ENCODE peak calls at places on chromosomes 4 and X, in nine cellular contexts. X is NCI-H460; O is midbrain; C is lower lobe of right lung; N is stimulated activated CD8-positive, alpha-beta memory T cell treated with anti-CD3 and anti-CD28 coated beads, Interleukin-7, amount 100 ng/mL, for 4 hours; A is WTC11; B is hypothalamus; S is NCI-H2029 treated with DMSO at 0.1 percent for 48 hours; J is activated CD8-positive, alpha-beta memory T cell treated with anti-CD3 and anti-CD28 coated beads for 48 hours. U is an unnamed sample.

GRCh38 chr4:6727081-6727942 is 11.3 kb downstream of the BLOC1S4 start:
- DNase-seq in X (no peak), O (peak), C (no peak), N (no peak), A (no peak), B (peak), S (no peak), J (no peak), U (no peak)

GRCh38 chr4:124948976-124949597 is 236.6 kb upstream of the ANKRD50 start:
- DNase-seq in X (no peak), O (no peak), C (no peak), N (no peak), A (no peak), B (no peak), S (no peak), J (no peak), U (no peak)

GRCh38 chr4:130368668-130369067 is 1272.7 kb downstream of the C4orf33 start:
- DNase-seq in X (no peak), O (no peak), C (no peak), N (no peak), A (no peak), B (no peak), S (peak), J (no peak), U (no peak)

GRCh38 chrX:83419030-83419792 is 88.9 kb upstream of the POU3F4 start:
- DNase-seq in X (no peak), O (no peak), C (no peak), N (no peak), A (no peak), B (no peak), S (no peak), J (no peak), U (no peak)

GRCh38 chr4:16250665-16251365 is 24.5 kb upstream of the TAPT1 start:
- DNase-seq in X (no peak), O (no peak), C (no peak), N (no peak), A (no peak), B (no peak), S (no peak), J (no peak), U (no peak)

GRCh38 chrX:39809326-39809725 is 288.4 kb downstream of the BCOR start:
- DNase-seq in X (no peak), O (no peak), C (no peak), N (no peak), A (no peak), B (no peak), S (no peak), J (no peak), U (no peak)

GRCh38 chr4:1205641-1206298 is 33.4 kb upstream of the SPON2 start:
- DNase-seq in X (no peak), O (no peak), C (peak), N (no peak), A (peak), B (no peak), S (no peak), J (no peak), U (peak)

GRCh38 chr4:54082168-54082567 is 17.8 kb upstream of the CHIC2 start:
- DNase-seq in X (peak), O (no peak), C (no peak), N (no peak), A (no peak), B (no peak), S (no peak), J (no peak), U (no peak)

GRCh38 chr4:118033148-118034060 is 882 bp upstream of the NDST3 start:
- DNase-seq in X (peak), O (peak), C (peak), N (no peak), A (peak), B (peak), S (no peak), J (no peak), U (no peak)

GRCh38 chr4:158255727-158256324 is 45.5 kb downstream of the TMEM144 start:
- DNase-seq in X (peak), O (peak), C (no peak), N (no peak), A (no peak), B (no peak), S (peak), J (no peak), U (no peak)

GRCh38 chr4:89491731-89492235 is 184.2 kb upstream of the GPRIN3 start:
- DNase-seq in X (no peak), O (no peak), C (no peak), N (no peak), A (no peak), B (no peak), S (no peak), J (no peak), U (no peak)

GRCh38 chrX:130523460-130524394 is 121.9 kb downstream of the RBMX2 start:
- DNase-seq in X (no peak), O (peak), C (peak), N (no peak), A (peak), B (peak), S (peak), J (no peak), U (no peak)

GRCh38 chrX:115565888-115566287 is 4.9 kb downstream of the PLS3 start:
- DNase-seq in X (no peak), O (no peak), C (no peak), N (no peak), A (no peak), B (no peak), S (no peak), J (no peak), U (no peak)

GRCh38 chrX:45806410-45807121 is 605.9 kb upstream of the DIPK2B start:
- DNase-seq in X (no peak), O (no peak), C (no peak), N (no peak), A (no peak), B (no peak), S (no peak), J (no peak), U (no peak)

GRCh38 chr4:23028875-23029274 is 336.1 kb downstream of the GBA3 start:
- DNase-seq in X (no peak), O (no peak), C (no peak), N (no peak), A (no peak), B (no peak), S (no peak), J (no peak), U (no peak)

GRCh38 chr4:141576585-141577110 is 59.7 kb upstream of the IL15 start:
- DNase-seq in X (no peak), O (no peak), C (no peak), N (no peak), A (no peak), B (no peak), S (no peak), J (no peak), U (no peak)

GRCh38 chr4:95263391-95263790 is 285.4 kb downstream of the UNC5C start:
- DNase-seq in X (no peak), O (no peak), C (no peak), N (no peak), A (no peak), B (no peak), S (no peak), J (no peak), U (no peak)